ENCODE peak calls at places on chromosomes 13 and 19, in six cellular contexts. P is substantia nigra; J is COR-L47; L is GM23338; G is stimulated activated CD4-positive, alpha-beta T cell treated with anti-CD3 and anti-CD28 coated beads, Interleukin-4, amount 100 ng/mL, for 4 hours; M is fibroblast of the aortic adventitia. Y is an unnamed sample.

GRCh38 chr19:7153008-7153407 is 83.5 kb downstream of the ZNF557 start:
- DNase-seq in P (no peak), J (no peak), L (no peak), G (no peak), M (no peak), Y (no peak)

GRCh38 chr13:48501705-48502104 is 31.2 kb downstream of the RCBTB2 start:
- DNase-seq in G (no peak), J (no peak), L (no peak), P (no peak), M (no peak), Y (no peak)

GRCh38 chr13:105035092-105035491 is 1500.4 kb downstream of the EFNB2 start:
- DNase-seq in P (no peak), L (no peak), M (no peak), G (no peak), J (peak), Y (no peak)

GRCh38 chr13:44474122-44474910 is 100.7 kb downstream of the SERP2 start:
- DNase-seq in G (no peak), L (peak), P (no peak), J (no peak), M (peak), Y (peak)

GRCh38 chr13:21934309-21934708 is 263.4 kb downstream of the FGF9 start:
- DNase-seq in J (peak), G (no peak), L (no peak), M (no peak), P (no peak), Y (no peak)

GRCh38 chr19:13619203-13619632 is 112.9 kb upstream of the CACNA1A start:
- DNase-seq in P (no peak), G (no peak), L (no peak), M (peak), J (no peak), Y (no peak)

GRCh38 chr13:30103161-30103858 is 204.0 kb downstream of the KATNAL1 start:
- DNase-seq in M (no peak), G (no peak), P (no peak), L (no peak), J (no peak), Y (no peak)

GRCh38 chr13:33186851-33187250 is 98.7 kb downstream of the STARD13 start:
- DNase-seq in M (no peak), L (peak), P (no peak), G (no peak), J (no peak), Y (peak)

GRCh38 chr19:44644391-44645016 is 794 bp downstream of the PVR start:
- DNase-seq in J (no peak), M (peak), G (no peak), L (peak), P (no peak), Y (peak)

GRCh38 chr19:53951436-53951835 is 11.3 kb upstream of the CACNG8 start:
- DNase-seq in M (no peak), P (no peak), J (no peak), L (peak), G (no peak), Y (no peak)

GRCh38 chr19:46279177-46279576 is 17.7 kb upstream of the HIF3A start:
- DNase-seq in M (no peak), L (peak), P (no peak), G (no peak), J (no peak), Y (no peak)

GRCh38 chr13:75452564-75452963 is 29.4 kb downstream of the TBC1D4 start:
- DNase-seq in J (no peak), L (no peak), M (peak), P (no peak), G (no peak), Y (no peak)

GRCh38 chr13:25231537-25231936 is 55.8 kb downstream of the MTMR6 start:
- DNase-seq in J (peak), G (no peak), P (no peak), M (no peak), L (no peak), Y (no peak)

GRCh38 chr13:109945206-109945960 is 159.0 kb upstream of the IRS2 start:
- DNase-seq in G (no peak), M (peak), J (no peak), P (no peak), L (no peak), Y (peak)

GRCh38 chr13:102724923-102725322 is 30.1 kb upstream of the METTL21C start:
- DNase-seq in P (no peak), J (peak), G (no peak), L (no peak), M (peak), Y (peak)

GRCh38 chr13:59880468-59880867 is 283.3 kb downstream of the DIAPH3 start:
- DNase-seq in M (no peak), L (no peak), P (no peak), J (no peak), G (no peak), Y (no peak)

GRCh38 chr19:2149980-2150793 is 1.2 kb downstream of the AP3D1 start:
- DNase-seq in P (peak), M (peak), J (no peak), L (peak), G (no peak), Y (no peak)

GRCh38 chr19:14505488-14506239 is 9.7 kb upstream of the GIPC1 start:
- DNase-seq in G (peak), M (peak), P (peak), J (peak), L (peak), Y (peak)

GRCh38 chr19:16012552-16012951 is 63.7 kb upstream of the TPM4 start:
- DNase-seq in M (no peak), P (no peak), G (no peak), L (no peak), J (no peak), Y (no peak)

GRCh38 chr13:41512441-41512840 is 55.1 kb downstream of the RGCC start:
- DNase-seq in J (no peak), P (no peak), L (peak), M (no peak), G (no peak), Y (no peak)

GRCh38 chr19:48351341-48351752 is 12.4 kb downstream of the TMEM143 start:
- DNase-seq in G (peak), L (peak), M (peak), P (peak), J (peak), Y (peak)

GRCh38 chr13:50907781-50908180 is 1.8 kb upstream of the RNASEH2B start:
- DNase-seq in M (no peak), P (no peak), L (no peak), G (no peak), J (no peak), Y (no peak)

GRCh38 chr19:7983995-7984837 is 21.2 kb downstream of the ELAVL1 start:
- DNase-seq in J (no peak), M (no peak), L (no peak), P (no peak), G (no peak), Y (no peak)

GRCh38 chr19:49558591-49558990 is 21.8 kb downstream of the NOSIP start:
- DNase-seq in L (no peak), P (no peak), G (no peak), J (no peak), M (no peak), Y (no peak)

GRCh38 chr13:23992722-23993438 is 95.6 kb upstream of the C1QTNF9B start:
- DNase-seq in L (no peak), G (no peak), M (no peak), J (no peak), P (peak), Y (no peak)

GRCh38 chr19:7916137-7916907 is 1.7 kb downstream of the TGFBR3L start:
- DNase-seq in P (no peak), J (peak), G (peak), M (no peak), L (peak), Y (no peak)

GRCh38 chr13:111247552-111247951 is 72.9 kb upstream of the TEX29 start:
- DNase-seq in J (peak), G (no peak), M (no peak), L (no peak), P (no peak), Y (no peak)

GRCh38 chr19:28700176-28700575 is 512.8 kb downstream of the UQCRFS1 start:
- DNase-seq in P (no peak), M (peak), L (no peak), G (no peak), J (no peak), Y (no peak)

GRCh38 chr13:54574791-54575190 is 1546.2 kb downstream of the OLFM4 start:
- DNase-seq in P (no peak), J (no peak), M (no peak), L (no peak), G (no peak), Y (no peak)

GRCh38 chr19:49881672-49882394 is 4.3 kb downstream of the TBC1D17 start:
- DNase-seq in M (no peak), L (peak), G (no peak), P (no peak), J (no peak), Y (no peak)

GRCh38 chr13:42272115-42272756 is at the start of gene AKAP11:
- DNase-seq in L (peak), M (peak), J (peak), G (peak), P (peak), Y (peak)

Y was measured in astrocyte of the spinal cord.